ENCODE peak calls at places on chromosomes 5 and 9, in four cellular contexts. B, Q, K and T are unnamed samples.

GRCh38 chr5:62299600-62299999 is 6.4 kb upstream of the KIF2A start:
- DNase-seq in B (no peak), K (no peak), Q (no peak), T (no peak)

GRCh38 chr5:81315336-81315735 is 13.9 kb downstream of the ZCCHC9 start:
- DNase-seq in K (no peak), B (no peak), Q (peak), T (no peak)

GRCh38 chr5:160726721-160727120 is 125.3 kb downstream of the ATP10B start:
- DNase-seq in Q (no peak), B (no peak), K (no peak), T (no peak)

GRCh38 chr9:94819161-94819677 is 92.7 kb downstream of the AOPEP start:
- DNase-seq in Q (no peak), B (peak), K (no peak), T (no peak)

GRCh38 chr5:148390914-148391313 is 7.2 kb downstream of the FBXO38 start:
- DNase-seq in B (no peak), Q (no peak), K (no peak), T (no peak)

GRCh38 chr9:12738296-12738695 is 36.5 kb upstream of the LURAP1L start:
- DNase-seq in B (no peak), Q (no peak), K (no peak), T (no peak)

GRCh38 chr5:131379723-131380122 is 115.9 kb downstream of the CDC42SE2 start:
- DNase-seq in Q (no peak), K (no peak), B (peak), T (peak)

GRCh38 chr5:178463321-178464155 is 126.7 kb downstream of the COL23A1 start:
- DNase-seq in B (no peak), Q (no peak), K (no peak), T (no peak)

GRCh38 chr5:122089614-122090013 is 11.6 kb upstream of the LOX start:
- DNase-seq in B (no peak), K (no peak), Q (no peak), T (no peak)

GRCh38 chr9:89185980-89186379 is 7.4 kb upstream of the SHC3 start:
- DNase-seq in K (no peak), B (no peak), Q (peak), T (no peak)

GRCh38 chr5:151284392-151284967 is 19.1 kb downstream of the SLC36A3 start:
- DNase-seq in K (peak), Q (peak), B (peak), T (no peak)

GRCh38 chr5:142432961-142433360 is 108.1 kb upstream of the SPRY4 start:
- DNase-seq in K (no peak), Q (no peak), B (no peak), T (no peak)
- TF ChIP-seq REST in K (no peak), Q (no peak), B (no peak), T (no peak)

DNA sequence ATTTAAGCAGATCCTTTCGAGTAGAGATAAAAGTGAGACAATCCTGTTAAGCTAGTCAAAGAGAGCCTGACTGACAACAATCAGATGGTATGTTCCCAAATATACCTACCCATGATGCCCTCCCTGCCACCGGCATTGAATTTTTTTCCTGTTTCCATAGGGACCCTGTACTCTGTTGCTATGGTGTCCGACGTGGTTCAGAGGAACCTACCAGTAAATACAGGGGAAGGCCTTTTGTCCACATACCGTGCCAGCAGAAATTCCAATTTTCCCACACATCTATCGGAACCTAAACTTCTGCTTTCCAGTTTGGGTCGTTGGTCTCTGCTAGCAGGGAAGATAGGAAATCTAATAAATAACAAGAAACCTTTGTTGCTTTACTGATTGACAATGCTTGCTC is 64.7 kb downstream of the MEGF10 start:
- DNase-seq in Q (no peak), B (no peak), K (no peak), T (no peak)
- TF ChIP-seq JUNB in Q (no peak), B (no peak), K (no peak), T (no peak)

DNA sequence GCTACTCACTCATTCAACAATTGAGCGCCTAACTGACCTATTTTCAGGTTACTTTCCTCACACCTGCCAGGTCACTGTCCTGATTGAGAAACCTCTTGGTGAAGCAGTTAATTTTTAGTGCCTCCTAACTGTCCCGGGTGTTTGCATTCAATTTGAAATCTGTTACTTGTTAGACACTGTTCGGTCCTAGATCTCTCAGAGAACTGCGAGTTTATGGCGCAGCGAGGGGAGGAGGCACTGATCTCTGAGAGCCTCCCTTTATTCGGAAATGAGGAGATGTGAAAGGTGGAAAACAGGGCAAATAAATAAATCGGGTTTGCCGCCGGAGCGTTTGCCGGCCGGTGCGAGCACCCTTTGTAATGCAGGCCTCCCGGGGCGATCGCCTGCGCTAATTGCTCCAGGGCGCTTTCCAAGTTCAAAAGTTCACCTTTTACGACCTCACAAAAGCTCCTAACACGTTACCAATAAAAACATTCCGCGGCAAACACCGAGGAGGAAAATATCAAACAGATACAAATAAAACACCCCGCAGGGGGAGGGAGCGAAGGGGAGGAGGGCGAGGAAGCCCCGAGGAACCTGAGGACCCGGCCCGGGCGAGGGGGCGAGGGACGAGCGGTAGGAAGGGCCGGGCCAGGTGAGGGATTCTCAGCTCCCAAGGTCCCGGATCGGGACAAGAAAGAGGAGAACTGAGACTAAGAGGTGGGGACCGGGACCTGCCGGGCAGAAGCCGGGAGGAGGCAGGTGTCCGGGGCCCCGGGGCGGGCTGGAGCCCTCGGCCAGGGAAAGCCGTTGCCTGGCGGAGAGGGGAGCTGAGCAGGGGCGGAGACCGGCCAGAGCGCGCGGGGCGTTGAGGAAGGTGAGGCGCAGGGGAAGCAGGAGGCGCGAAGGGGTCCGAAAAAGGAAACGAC is 1.4 kb downstream of the NR6A1 start:
- DNase-seq in Q (peak), K (peak), B (peak), T (peak)
- TF ChIP-seq REST in Q (no peak), K (no peak), B (no peak), T (no peak)

GRCh38 chr9:38250279-38251035 is 142.0 kb upstream of the ALDH1B1 start:
- DNase-seq in B (no peak), K (no peak), Q (no peak), T (no peak)
- TF ChIP-seq JUNB in B (no peak), K (no peak), Q (no peak), T (no peak)

DNA sequence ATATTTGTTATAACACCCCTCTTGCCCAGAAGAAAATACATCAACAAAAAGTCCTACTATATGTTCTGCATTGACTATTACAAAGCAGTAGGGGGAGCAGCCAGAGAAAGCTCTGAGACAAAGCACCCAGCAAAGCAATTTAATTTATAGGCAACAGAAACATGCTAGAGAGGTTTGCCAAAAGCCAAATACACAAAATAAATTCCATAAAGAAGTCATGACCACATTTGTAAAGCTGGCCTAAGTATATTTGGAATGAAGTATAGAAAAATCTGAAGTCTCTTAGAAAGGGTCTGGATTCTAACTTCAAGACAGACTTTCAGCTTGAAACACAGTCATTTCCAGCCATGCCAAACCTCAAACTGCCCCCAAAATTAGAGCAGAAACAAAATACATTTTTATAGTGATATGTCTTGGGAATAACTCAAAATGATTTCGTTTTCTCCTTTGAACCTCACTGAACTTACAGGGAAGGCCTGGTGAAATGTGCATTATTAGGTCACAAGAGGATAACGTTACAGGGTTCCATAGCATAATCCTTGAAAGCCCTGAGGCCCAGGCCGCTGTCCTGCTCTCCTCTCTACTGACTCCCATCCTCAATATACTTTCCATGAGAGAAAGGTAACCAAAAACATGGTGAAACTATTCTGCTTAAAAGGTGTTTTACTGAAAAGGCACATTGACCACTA is 451.8 kb downstream of the RAB3C start:
- DNase-seq in K (no peak), Q (peak), B (peak), T (no peak)
- TF ChIP-seq REST in K (no peak), Q (no peak), B (no peak), T (no peak)